ENCODE peak calls at places on chromosome 9, in nine cellular contexts. C is suprapubic skin, S is heart right ventricle, B is PC-9, Q is Panc1, Z is cardiac fibroblast, R is choroid plexus epithelial cell, K is lower leg skin, H is IMR-90. P is an unnamed sample.

GRCh38 chr9:2726620-2727335 is 9.5 kb downstream of the KCNV2 start:
- DNase-seq in C (no peak), S (no peak), B (no peak), Q (no peak), Z (no peak), R (no peak), K (no peak), H (peak), P (no peak)

GRCh38 chr9:94864862-94865435 is 138.4 kb downstream of the AOPEP start:
- DNase-seq in C (no peak), S (no peak), B (no peak), Q (no peak), Z (no peak), R (no peak), K (no peak), H (peak), P (no peak)

GRCh38 chr9:118891213-118891612 is 478.0 kb downstream of the BRINP1 start:
- DNase-seq in C (no peak), S (no peak), B (no peak), Q (no peak), Z (no peak), R (no peak), K (no peak), H (no peak), P (no peak)

GRCh38 chr9:2771661-2772060 is 54.4 kb downstream of the KCNV2 start:
- DNase-seq in C (no peak), S (no peak), B (no peak), Q (no peak), Z (no peak), R (peak), K (no peak), H (peak), P (no peak)

GRCh38 chr9:116165912-116166311 is 12.3 kb downstream of the PAPPA start:
- DNase-seq in C (no peak), S (no peak), B (no peak), Q (no peak), Z (peak), R (peak), K (no peak), H (peak), P (no peak)

GRCh38 chr9:118577121-118577520 is 792.1 kb downstream of the BRINP1 start:
- DNase-seq in C (no peak), S (no peak), B (no peak), Q (no peak), Z (peak), R (peak), K (no peak), H (no peak), P (no peak)

GRCh38 chr9:70519912-70520724 is 105.7 kb upstream of the KLF9 start:
- DNase-seq in C (no peak), S (no peak), B (no peak), Q (no peak), Z (no peak), R (no peak), K (no peak), H (no peak), P (no peak)

GRCh38 chr9:112377087-112377486 is 2.8 kb upstream of the HSDL2 start:
- DNase-seq in C (no peak), S (no peak), B (no peak), Q (no peak), Z (no peak), R (no peak), K (no peak), H (no peak), P (no peak)

GRCh38 chr9:88574993-88575392 is 40.0 kb downstream of the NXNL2 start:
- DNase-seq in C (peak), S (no peak), B (no peak), Q (no peak), Z (peak), R (no peak), K (no peak), H (peak), P (no peak)

GRCh38 chr9:123336455-123336854 is 19.5 kb upstream of the CRB2 start:
- DNase-seq in C (no peak), S (no peak), B (no peak), Q (no peak), Z (no peak), R (no peak), K (no peak), H (no peak), P (no peak)

GRCh38 chr9:130904070-130905044 is 7.7 kb upstream of the QRFP start:
- DNase-seq in C (no peak), S (no peak), B (no peak), Q (no peak), Z (no peak), R (no peak), K (no peak), H (no peak), P (no peak)

GRCh38 chr9:121720992-121721350 is 69.5 kb downstream of the DAB2IP start:
- DNase-seq in C (no peak), S (no peak), B (no peak), Q (no peak), Z (no peak), R (no peak), K (no peak), H (no peak), P (no peak)

GRCh38 chr9:125785187-125785840 is 38.1 kb downstream of the PBX3 start:
- DNase-seq in C (no peak), S (no peak), B (no peak), Q (no peak), Z (peak), R (no peak), K (no peak), H (no peak), P (no peak)

GRCh38 chr9:16039988-16040761 is 487.3 kb downstream of the CCDC171 start:
- DNase-seq in C (no peak), S (no peak), B (no peak), Q (no peak), Z (no peak), R (peak), K (no peak), H (peak), P (no peak)

GRCh38 chr9:78788101-78788500 is 491.2 kb downstream of the PSAT1 start:
- DNase-seq in C (no peak), S (no peak), B (no peak), Q (no peak), Z (no peak), R (peak), K (no peak), H (peak), P (no peak)

GRCh38 chr9:87498816-87499454 is 1.3 kb downstream of the DAPK1 start:
- DNase-seq in C (no peak), S (no peak), B (no peak), Q (no peak), Z (no peak), R (no peak), K (no peak), H (no peak), P (no peak)

GRCh38 chr9:101140728-101141127 is 112.2 kb downstream of the PLPPR1 start:
- DNase-seq in C (no peak), S (no peak), B (no peak), Q (no peak), Z (no peak), R (no peak), K (no peak), H (no peak), P (no peak)
- TF ChIP-seq CTCF in C (no peak), S (no peak), B (no peak), Q (no peak), Z (no peak), R (no peak), K (no peak), H (no peak), P (no peak)

GRCh38 chr9:23493219-23493618 is 332.8 kb downstream of the ELAVL2 start:
- DNase-seq in C (no peak), S (no peak), B (no peak), Q (no peak), Z (no peak), R (no peak), K (no peak), H (no peak), P (no peak)

GRCh38 chr9:23496827-23497226 is 329.2 kb downstream of the ELAVL2 start:
- DNase-seq in C (no peak), S (no peak), B (no peak), Q (no peak), Z (no peak), R (no peak), K (no peak), H (no peak), P (no peak)

DNA sequence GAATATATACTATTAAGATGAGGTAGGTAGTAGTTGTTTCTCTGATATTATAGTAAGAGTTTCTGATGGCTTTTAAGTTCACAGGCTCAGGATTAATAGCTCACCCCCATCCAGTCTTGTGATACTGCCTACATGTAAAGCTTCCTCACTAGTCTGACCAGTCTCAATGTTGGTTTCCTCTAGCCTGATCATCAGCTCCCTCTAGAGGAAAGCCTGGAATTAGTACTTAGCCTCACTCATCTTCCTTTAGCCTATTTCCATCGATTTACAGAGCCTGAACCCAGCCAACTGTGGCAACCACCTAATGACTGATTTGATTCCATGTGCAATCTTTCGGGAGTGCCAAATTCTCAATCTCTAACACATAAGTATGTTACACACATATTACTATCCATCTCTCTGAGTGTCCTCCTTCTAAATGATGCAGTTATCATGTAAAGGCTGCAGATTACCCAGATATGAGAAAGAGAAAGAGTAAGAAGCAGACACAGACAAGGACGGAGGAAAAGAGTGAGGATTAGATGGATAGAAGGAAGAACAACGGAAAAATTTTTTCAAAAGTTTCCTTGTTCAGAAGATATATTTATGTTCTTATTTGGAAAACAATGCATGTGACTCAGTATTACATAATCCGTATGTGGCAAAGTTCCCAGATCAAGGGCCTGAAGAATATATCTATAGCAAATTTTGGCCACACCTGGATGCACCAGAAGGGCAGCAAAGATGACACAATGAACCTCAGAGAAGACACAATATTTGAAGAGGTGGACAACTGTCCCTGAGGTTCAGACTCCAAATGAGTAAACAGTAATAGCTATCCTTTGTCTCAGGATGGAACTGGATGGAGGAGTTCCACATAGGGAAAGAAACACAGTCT is 333.7 kb downstream of the ELAVL2 start:
- DNase-seq in C (no peak), S (no peak), B (peak), Q (peak), Z (peak), R (peak), K (no peak), H (peak), P (no peak)
- TF ChIP-seq CTCF in C (no peak), S (peak), B (peak), Q (peak), Z (peak), R (peak), K (no peak), H (peak), P (peak)

GRCh38 chr9:21479152-21479702 is 2.9 kb downstream of the IFNE start:
- DNase-seq in C (no peak), S (no peak), B (no peak), Q (no peak), Z (no peak), R (no peak), K (no peak), H (no peak), P (no peak)

GRCh38 chr9:21477466-21477865 is 4.6 kb downstream of the IFNE start:
- DNase-seq in C (no peak), S (no peak), B (no peak), Q (no peak), Z (no peak), R (peak), K (no peak), H (no peak), P (no peak)

GRCh38 chr9:21470126-21470525 is 12.0 kb downstream of the IFNE start:
- DNase-seq in C (no peak), S (no peak), B (no peak), Q (no peak), Z (no peak), R (no peak), K (no peak), H (no peak), P (no peak)

GRCh38 chr9:21473236-21473635 is 8.9 kb downstream of the IFNE start:
- DNase-seq in C (no peak), S (no peak), B (no peak), Q (no peak), Z (no peak), R (peak), K (no peak), H (no peak), P (no peak)
- TF ChIP-seq CTCF in C (no peak), S (no peak), B (no peak), Q (peak), Z (peak), R (peak), K (no peak), H (no peak), P (peak)

DNA sequence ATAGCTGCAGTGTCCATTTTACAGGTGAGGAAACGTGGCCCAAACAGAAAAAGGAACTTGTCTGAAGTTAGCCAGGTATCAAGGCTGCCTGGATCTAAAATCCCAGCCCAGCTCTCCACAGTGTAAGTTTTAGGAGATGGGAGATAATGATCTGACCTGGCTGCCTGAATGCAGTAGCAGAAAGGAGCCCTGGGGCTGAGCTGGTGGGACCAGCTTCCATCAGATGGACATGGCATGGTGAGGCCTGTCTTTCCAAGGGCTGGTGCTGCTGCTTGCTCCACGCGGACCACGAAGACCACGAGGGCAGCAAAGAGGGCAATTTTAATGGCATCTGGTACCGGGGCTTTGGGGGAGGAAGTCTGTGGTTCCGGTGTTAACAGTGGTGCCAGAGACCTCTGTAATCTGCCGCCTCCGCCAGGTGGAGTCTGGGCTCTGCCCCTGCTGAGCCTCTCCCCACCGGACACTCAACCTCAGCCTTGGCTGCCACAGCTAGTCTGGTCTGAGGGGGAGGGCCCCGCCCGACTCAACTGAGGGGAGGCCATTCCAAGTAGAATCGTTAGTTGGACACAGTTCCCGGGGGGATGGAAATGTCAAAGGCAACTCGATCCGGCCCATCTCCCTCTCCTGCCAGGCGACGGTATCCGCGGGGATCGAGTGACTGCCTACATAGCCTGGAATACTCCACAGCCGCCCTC is 650 bp downstream of the MYORG start:
- DNase-seq in C (no peak), S (peak), B (peak), Q (no peak), Z (no peak), R (peak), K (peak), H (no peak), P (no peak)
- TF ChIP-seq CTCF in C (no peak), S (no peak), B (peak), Q (no peak), Z (no peak), R (peak), K (no peak), H (no peak), P (peak)

DNA sequence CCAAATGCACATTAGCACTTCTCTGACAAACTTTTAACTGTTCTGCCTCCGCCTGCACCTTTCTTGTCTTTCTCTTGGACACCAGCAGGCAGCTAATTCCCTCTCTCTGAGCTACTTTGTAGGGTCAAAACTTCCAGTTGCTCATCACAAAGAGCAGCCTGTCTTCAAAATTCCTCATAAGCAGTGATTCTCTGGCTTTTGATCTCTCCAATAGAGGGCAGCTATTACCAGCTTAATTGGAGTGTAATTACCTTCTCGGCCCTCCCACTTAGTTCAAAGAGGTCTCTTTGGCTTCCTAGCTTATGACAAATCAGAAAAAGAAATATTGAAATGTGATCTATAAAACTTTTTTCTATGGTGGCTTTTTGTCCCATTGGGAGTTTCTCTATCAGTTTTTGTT is 43.6 kb upstream of the RAD23B start:
- DNase-seq in C (no peak), S (no peak), B (peak), Q (no peak), Z (peak), R (peak), K (no peak), H (peak), P (no peak)
- TF ChIP-seq CTCF in C (peak), S (peak), B (peak), Q (peak), Z (peak), R (peak), K (no peak), H (peak), P (peak)

DNA sequence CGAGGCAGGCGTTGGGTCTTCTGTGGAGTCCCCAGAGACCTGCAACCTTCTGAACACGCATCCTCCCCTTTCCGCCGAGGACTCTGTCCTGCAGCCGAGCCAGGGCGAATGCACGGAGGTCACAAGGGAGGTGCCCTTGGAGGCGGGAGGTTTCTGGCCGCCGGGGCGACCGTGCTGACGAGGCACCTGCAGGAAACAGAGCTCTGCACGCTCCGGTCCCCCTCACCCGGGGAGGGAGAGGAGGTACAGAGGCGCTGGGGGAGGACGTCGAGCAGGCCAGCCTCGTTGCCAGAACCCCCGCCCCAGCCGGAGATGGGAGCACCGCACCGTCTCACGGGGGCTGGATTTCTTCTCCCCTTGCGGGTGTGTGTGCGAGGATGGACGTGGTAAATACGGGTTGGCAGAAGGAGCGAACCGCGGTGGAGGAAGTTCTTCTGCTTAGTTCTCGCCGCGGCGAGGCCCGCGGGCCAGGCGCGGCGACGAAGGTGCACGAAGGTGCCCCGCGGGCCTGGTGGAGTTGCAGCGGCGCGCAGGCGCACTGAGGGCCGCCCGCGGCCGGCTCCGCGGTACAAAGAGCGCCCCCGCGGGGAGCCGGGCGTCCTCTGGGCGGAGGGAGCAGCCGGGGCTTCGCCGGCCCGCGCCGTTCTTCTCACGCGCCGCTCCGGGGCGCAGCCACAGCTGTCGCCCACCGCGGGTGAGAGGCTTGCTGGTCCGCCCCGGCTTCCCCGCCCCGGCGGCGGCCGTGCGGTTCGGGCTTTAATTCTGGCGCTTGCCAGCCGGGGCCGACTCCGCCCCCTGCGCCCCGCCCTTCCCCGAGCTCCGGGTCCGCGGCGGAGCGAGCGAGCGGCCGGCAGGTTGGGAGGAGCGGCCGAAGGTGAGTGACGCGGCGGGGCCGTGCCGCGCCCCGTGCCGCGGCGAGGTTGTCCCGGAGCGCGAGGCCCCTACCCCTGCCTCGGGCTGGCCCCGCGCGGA is 289.5 kb downstream of the DOCK8 start:
- DNase-seq in C (peak), S (peak), B (peak), Q (no peak), Z (peak), R (peak), K (peak), H (peak), P (peak)
- TF ChIP-seq CTCF in C (no peak), S (peak), B (no peak), Q (peak), Z (no peak), R (peak), K (no peak), H (peak), P (peak)

GRCh38 chr9:98808879-98809278 is 1.4 kb downstream of the GALNT12 start:
- DNase-seq in C (no peak), S (no peak), B (no peak), Q (no peak), Z (no peak), R (no peak), K (no peak), H (no peak), P (no peak)
- TF ChIP-seq CTCF in C (no peak), S (no peak), B (no peak), Q (no peak), Z (no peak), R (no peak), K (no peak), H (no peak), P (no peak)

DNA sequence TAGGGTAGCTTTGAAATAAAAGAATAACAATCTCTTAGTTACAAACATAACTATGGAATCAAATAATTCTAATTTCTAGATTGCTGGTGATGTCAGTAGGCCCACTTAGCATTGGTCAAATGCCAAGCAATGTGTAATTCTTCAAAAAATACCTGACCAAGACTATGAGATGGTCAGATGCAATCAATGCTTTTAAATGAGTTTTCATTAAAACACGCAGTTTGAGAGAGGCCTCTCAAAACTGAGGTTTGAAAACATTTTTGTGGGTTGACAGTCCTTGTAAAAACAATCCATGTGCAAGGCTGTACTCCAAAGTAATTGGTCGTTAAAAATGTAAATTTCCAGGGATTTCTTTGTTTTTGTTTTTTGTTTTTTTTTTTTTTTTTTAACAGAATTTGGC is 1.2 kb upstream of the RLN2 start:
- DNase-seq in C (no peak), S (no peak), B (no peak), Q (no peak), Z (no peak), R (no peak), K (no peak), H (peak), P (no peak)
- TF ChIP-seq CTCF in C (no peak), S (no peak), B (no peak), Q (no peak), Z (no peak), R (no peak), K (no peak), H (no peak), P (no peak)

GRCh38 chr9:96596601-96597111 is 23.0 kb downstream of the CDC14B start:
- DNase-seq in C (no peak), S (no peak), B (no peak), Q (no peak), Z (no peak), R (no peak), K (no peak), H (no peak), P (no peak)
- TF ChIP-seq CTCF in C (no peak), S (no peak), B (no peak), Q (no peak), Z (no peak), R (no peak), K (no peak), H (no peak), P (no peak)

GRCh38 chr9:8292657-8293056 is 493.1 kb upstream of the DMAC1 start:
- DNase-seq in C (no peak), S (no peak), B (no peak), Q (no peak), Z (no peak), R (no peak), K (no peak), H (no peak), P (no peak)
- TF ChIP-seq CTCF in C (no peak), S (no peak), B (no peak), Q (no peak), Z (no peak), R (no peak), K (no peak), H (no peak), P (no peak)

P was measured in chondrocyte.